ENCODE peak calls at places on chromosome 12, in four cellular contexts. T is NCI-H2081, V is cardiac muscle cell, N is 8988T. X is an unnamed sample.

GRCh38 chr12:10170199-10170598 is 1.7 kb downstream of the OLR1 start:
- DNase-seq in T (no peak), V (no peak), N (no peak), X (no peak)

GRCh38 chr12:58051378-58051777 is 110.0 kb downstream of the ATP23 start:
- DNase-seq in T (no peak), V (no peak), N (no peak), X (no peak)

GRCh38 chr12:1591029-1591428 is 3.4 kb downstream of the FBXL14 start:
- DNase-seq in T (peak), V (no peak), N (no peak), X (no peak)

GRCh38 chr12:47397664-47398281 is 308.1 kb downstream of the RPAP3 start:
- DNase-seq in T (peak), V (no peak), N (no peak), X (peak)

GRCh38 chr12:9702239-9702638 is 30.7 kb downstream of the CLECL1 start:
- DNase-seq in T (no peak), V (no peak), N (no peak), X (no peak)

GRCh38 chr12:6235499-6235898 is 35.3 kb downstream of the CD9 start:
- DNase-seq in T (no peak), V (no peak), N (no peak), X (no peak)

GRCh38 chr12:16323010-16323409 is 24.4 kb upstream of the MGST1 start:
- DNase-seq in T (no peak), V (no peak), N (no peak), X (no peak)

GRCh38 chr12:10395390-10395998 is 5.7 kb upstream of the KLRK1 start:
- DNase-seq in T (peak), V (no peak), N (no peak), X (no peak)

GRCh38 chr12:110849748-110850403 is 3.1 kb downstream of the CCDC63 start:
- DNase-seq in T (no peak), V (no peak), N (no peak), X (no peak)

GRCh38 chr12:67747869-67748760 is 99.6 kb downstream of the DYRK2 start:
- DNase-seq in T (no peak), V (no peak), N (no peak), X (no peak)

GRCh38 chr12:52081263-52081733 is 1.8 kb downstream of the SMIM41 start:
- DNase-seq in T (peak), V (no peak), N (no peak), X (no peak)

GRCh38 chr12:51430196-51430895 is 5.7 kb downstream of the SLC4A8 start:
- DNase-seq in T (peak), V (no peak), N (no peak), X (peak)

GRCh38 chr12:25249951-25250738 is 584 bp downstream of the KRAS start:
- DNase-seq in T (peak), V (peak), N (peak), X (no peak)

GRCh38 chr12:106044773-106045172 is 94.0 kb downstream of the NUAK1 start:
- DNase-seq in T (no peak), V (no peak), N (no peak), X (no peak)

GRCh38 chr12:46874642-46875041 is 48.8 kb upstream of the SLC38A4 start:
- DNase-seq in T (no peak), V (no peak), N (no peak), X (no peak)

GRCh38 chr12:73726881-73727280 is 810.8 kb upstream of the ATXN7L3B start:
- DNase-seq in T (no peak), V (no peak), N (no peak), X (no peak)

GRCh38 chr12:122851820-122852219 is 16.6 kb downstream of the HIP1R start:
- DNase-seq in T (no peak), V (no peak), N (peak), X (no peak)

GRCh38 chr12:49883065-49883464 is 20.6 kb downstream of the FAIM2 start:
- DNase-seq in T (no peak), V (no peak), N (no peak), X (no peak)

GRCh38 chr12:122204829-122205589 is 1.5 kb downstream of the B3GNT4 start:
- DNase-seq in T (no peak), V (no peak), N (no peak), X (no peak)

GRCh38 chr12:81588609-81589008 is 170.5 kb downstream of the PPFIA2 start:
- DNase-seq in T (no peak), V (no peak), N (no peak), X (no peak)

GRCh38 chr12:103877934-103878510 is 37.0 kb upstream of the NT5DC3 start:
- DNase-seq in T (peak), V (peak), N (peak), X (peak)

GRCh38 chr12:15928345-15928744 is 17.2 kb downstream of the DERA start:
- DNase-seq in T (no peak), V (no peak), N (no peak), X (no peak)

GRCh38 chr12:132178314-132178713 is 34.1 kb downstream of the NOC4L start:
- DNase-seq in T (no peak), V (no peak), N (no peak), X (no peak)

GRCh38 chr12:113314121-113314529 is 20.8 kb downstream of the SLC8B1 start:
- DNase-seq in T (no peak), V (no peak), N (no peak), X (no peak)

GRCh38 chr12:90305379-90305778 is 596.7 kb upstream of the ATP2B1 start:
- DNase-seq in T (no peak), V (no peak), N (no peak), X (no peak)

GRCh38 chr12:52768479-52769200 is 8.5 kb downstream of the KRT76 start:
- DNase-seq in T (no peak), V (no peak), N (no peak), X (no peak)

GRCh38 chr12:43742106-43742505 is 16.5 kb downstream of the PUS7L start:
- DNase-seq in T (no peak), V (no peak), N (no peak), X (no peak)

GRCh38 chr12:32240833-32241232 is 134.2 kb downstream of the BICD1 start:
- DNase-seq in T (no peak), V (no peak), N (no peak), X (no peak)